ENCODE peak calls at places on chromosome 7, in six cellular contexts. H is A673, B is NCI-H1417, J is C1 segment of cervical spinal cord, T is cardiac muscle cell, X is LoVo. E is an unnamed sample.

GRCh38 chr7:149624006-149624405 is 126.4 kb upstream of the ZNF746 start:
- DNase-seq in X (peak; percentile 43), H (peak; percentile 23), J (no peak), B (peak; percentile 64), T (peak; percentile 24), E (no peak)

GRCh38 chr7:71145906-71146901 is 14.3 kb downstream of the GALNT17 start:
- DNase-seq in H (no peak), T (no peak), J (no peak), X (no peak), B (no peak), E (no peak)

GRCh38 chr7:82049442-82049841 is 279.6 kb upstream of the HGF start:
- DNase-seq in T (no peak), X (no peak), B (no peak), J (no peak), H (peak; percentile 70), E (no peak)

GRCh38 chr7:107390921-107391320 is 78.9 kb upstream of the GPR22 start:
- DNase-seq in X (no peak), T (no peak), J (no peak), B (no peak), H (no peak), E (no peak)

GRCh38 chr7:112009081-112009480 is 197.1 kb downstream of the DOCK4 start:
- DNase-seq in X (no peak), T (no peak), H (no peak), B (no peak), J (no peak), E (no peak)

GRCh38 chr7:22564511-22565045 is 64.6 kb upstream of the STEAP1B start:
- DNase-seq in T (no peak), B (no peak), H (no peak), X (no peak), J (no peak), E (no peak)

GRCh38 chr7:129422727-129423126 is 11.5 kb upstream of the STRIP2 start:
- DNase-seq in T (no peak), X (no peak), B (no peak), H (no peak), J (no peak), E (no peak)

GRCh38 chr7:101990811-101991418 is 173.5 kb downstream of the CUX1 start:
- DNase-seq in T (no peak), B (no peak), H (no peak), J (no peak), X (no peak), E (no peak)

GRCh38 chr7:150875791-150876190 is 23.5 kb downstream of the AOC1 start:
- DNase-seq in X (no peak), H (peak; percentile 32), T (no peak), B (no peak), J (no peak), E (no peak)

GRCh38 chr7:80869821-80870751 is 48.8 kb downstream of the SEMA3C start:
- DNase-seq in J (no peak), T (no peak), B (no peak), X (peak; percentile 88), H (no peak), E (no peak)

GRCh38 chr7:131431289-131431688 is 103.6 kb downstream of the MKLN1 start:
- DNase-seq in B (peak; percentile 45), X (no peak), H (no peak), J (peak; percentile 48), T (no peak), E (peak; percentile 94)

GRCh38 chr7:2120251-2120660 is 112.5 kb downstream of the MAD1L1 start:
- DNase-seq in X (no peak), T (no peak), B (no peak), J (no peak), H (no peak), E (no peak)

GRCh38 chr7:112448891-112449290 is 1.4 kb upstream of the IFRD1 start:
- DNase-seq in X (peak; percentile 50), B (no peak), H (no peak), T (no peak), J (no peak), E (no peak)

GRCh38 chr7:141441837-141442627 is 109.2 kb upstream of the AGK start:
- DNase-seq in X (no peak), J (no peak), T (no peak), B (no peak), H (no peak), E (no peak)

GRCh38 chr7:99525713-99526440 is 21.4 kb downstream of the ZKSCAN5 start:
- DNase-seq in H (no peak), T (peak; percentile 28), X (no peak), J (no peak), B (no peak), E (no peak)

GRCh38 chr7:152313879-152314604 is 121.8 kb downstream of the KMT2C start:
- DNase-seq in T (peak; percentile 7), J (no peak), X (peak; percentile 96), B (peak; percentile 65), H (peak; percentile 96), E (peak; percentile 90)

GRCh38 chr7:116162236-116162635 is 48.1 kb upstream of the TES start:
- DNase-seq in X (no peak), T (no peak), B (no peak), J (no peak), H (no peak), E (no peak)

GRCh38 chr7:78529392-78529791 is 730.8 kb downstream of the PHTF2 start:
- DNase-seq in X (no peak), J (no peak), B (no peak), T (no peak), H (no peak), E (no peak)

GRCh38 chr7:78111384-78111783 is 312.8 kb downstream of the PHTF2 start:
- DNase-seq in B (no peak), H (no peak), J (no peak), X (no peak), T (no peak), E (no peak)

GRCh38 chr7:116968626-116969025 is 15.3 kb downstream of the ST7 start:
- DNase-seq in H (no peak), X (no peak), J (no peak), T (no peak), B (no peak), E (no peak)

GRCh38 chr7:761101-761500 is 34.0 kb upstream of the PRKAR1B start:
- DNase-seq in J (no peak), B (no peak), T (no peak), H (no peak), X (no peak), E (no peak)

GRCh38 chr7:105690286-105690915 is 109.1 kb upstream of the EFCAB10 start:
- DNase-seq in T (no peak), X (no peak), B (no peak), J (no peak), H (peak; percentile 80), E (no peak)

GRCh38 chr7:129923709-129924108 is 29.1 kb downstream of the UBE2H start:
- DNase-seq in B (no peak), X (no peak), H (no peak), J (no peak), T (no peak), E (no peak)

GRCh38 chr7:22723171-22723601 is 3.8 kb upstream of the IL6 start:
- DNase-seq in H (no peak), B (no peak), T (peak; percentile 46), X (no peak), J (peak; percentile 38), E (no peak)

GRCh38 chr7:66153691-66154090 is 39.0 kb downstream of the CRCP start:
- DNase-seq in H (no peak), T (no peak), B (no peak), J (no peak), X (no peak), E (no peak)

GRCh38 chr7:41051525-41051924 is 651.4 kb downstream of the INHBA start:
- DNase-seq in H (no peak), T (no peak), B (no peak), J (no peak), X (no peak), E (no peak)

GRCh38 chr7:738723-739454 is 11.8 kb upstream of the PRKAR1B start:
- DNase-seq in H (no peak), X (no peak), B (no peak), T (no peak), J (no peak), E (no peak)

GRCh38 chr7:139078399-139078798 is 31.1 kb downstream of the ZC3HAV1 start:
- DNase-seq in T (no peak), J (no peak), H (no peak), B (no peak), X (no peak), E (no peak)

GRCh38 chr7:36390199-36391090 is 783 bp downstream of the ANLN start:
- DNase-seq in T (peak; percentile 87), H (peak; percentile 90), B (peak; percentile 94), J (no peak), X (peak; percentile 96), E (peak; percentile 67)

GRCh38 chr7:80623465-80624252 is 14.8 kb upstream of the CD36 start:
- DNase-seq in J (no peak), H (no peak), X (no peak), T (peak; percentile 41), B (no peak), E (no peak)

GRCh38 chr7:14191686-14192098 is 202.2 kb upstream of the ETV1 start:
- DNase-seq in J (no peak), H (no peak), B (no peak), T (no peak), X (no peak), E (no peak)